ENCODE peak calls at places on chromosomes 6 and 20, in nine cellular contexts. H, R, Y, M, L, U, S, J and D are unnamed samples.

GRCh38 chr6:99846021-99846420 is 148.0 kb downstream of the MCHR2 start:
- DNase-seq in L (no peak), R (no peak), J (no peak), U (no peak), H (no peak), S (no peak), M (no peak), Y (no peak), D (no peak)

GRCh38 chr6:149313070-149313469 is 4.4 kb upstream of the TAB2 start:
- DNase-seq in Y (no peak), M (no peak), H (no peak), U (no peak), J (no peak), L (no peak), S (no peak), R (no peak), D (no peak)

GRCh38 chr6:6684365-6684833 is 95.9 kb downstream of the LY86 start:
- DNase-seq in J (no peak), L (no peak), H (no peak), S (no peak), U (no peak), M (no peak), R (no peak), Y (no peak), D (no peak)

GRCh38 chr20:51529027-51529749 is 13.3 kb downstream of the NFATC2 start:
- DNase-seq in M (no peak), H (no peak), Y (peak; percentile 76), J (no peak), L (no peak), S (no peak), U (no peak), R (no peak), D (no peak)

GRCh38 chr6:110408891-110409290 is 6.5 kb downstream of the DDO start:
- DNase-seq in U (no peak), H (no peak), S (no peak), M (no peak), Y (no peak), L (no peak), R (no peak), J (no peak), D (peak; percentile 25)

GRCh38 chr6:18276610-18277009 is 12.3 kb upstream of the DEK start:
- DNase-seq in U (no peak), S (no peak), R (no peak), J (no peak), L (no peak), M (no peak), Y (no peak), H (no peak), D (peak; percentile 47)

GRCh38 chr6:95519228-95520037 is 57.9 kb upstream of the MANEA start:
- DNase-seq in Y (no peak), S (no peak), J (no peak), R (no peak), L (no peak), M (no peak), H (peak; percentile 43), U (no peak), D (no peak)

GRCh38 chr20:2840967-2841531 is 504 bp downstream of the VPS16 start:
- DNase-seq in M (peak; percentile 69), J (no peak), U (no peak), L (peak; percentile 88), S (peak; percentile 38), H (peak; percentile 87), Y (peak; percentile 63), R (peak; percentile 53), D (peak; percentile 23)

GRCh38 chr6:167306401-167306998 is 15.4 kb downstream of the UNC93A start:
- DNase-seq in L (no peak), H (no peak), J (no peak), R (no peak), U (no peak), M (no peak), Y (no peak), S (no peak), D (no peak)

GRCh38 chr6:149316740-149317655 is 514 bp upstream of the TAB2 start:
- DNase-seq in U (peak; percentile 77), L (peak; percentile 94), S (peak; percentile 77), Y (peak; percentile 93), J (peak; percentile 94), R (peak; percentile 90), H (peak; percentile 96), M (peak; percentile 91), D (peak; percentile 80)

GRCh38 chr20:37986873-37987601 is 46.2 kb downstream of the TTI1 start:
- DNase-seq in U (no peak), R (peak; percentile 35), J (no peak), L (peak; percentile 78), H (peak; percentile 77), Y (no peak), S (no peak), M (peak; percentile 23), D (no peak)

GRCh38 chr6:154403803-154404202 is 47.2 kb upstream of the IPCEF1 start:
- DNase-seq in R (peak; percentile 19), U (no peak), L (peak; percentile 60), J (no peak), M (peak; percentile 25), S (no peak), H (no peak), Y (peak; percentile 67), D (peak; percentile 30)

GRCh38 chr20:10469599-10469998 is 34.5 kb downstream of the SLX4IP start:
- DNase-seq in S (peak; percentile 16), Y (peak; percentile 95), H (no peak), J (no peak), M (peak; percentile 42), U (no peak), L (peak; percentile 69), R (peak; percentile 60), D (peak; percentile 90)

GRCh38 chr20:15359056-15359455 is 1021.6 kb upstream of the FLRT3 start:
- DNase-seq in L (no peak), M (no peak), U (no peak), Y (peak; percentile 5), R (no peak), J (no peak), H (no peak), S (no peak), D (no peak)

GRCh38 chr20:50054626-50055511 is 58.1 kb downstream of the UBE2V1 start:
- DNase-seq in U (no peak), R (peak; percentile 16), L (no peak), H (no peak), J (no peak), M (peak; percentile 31), S (peak; percentile 29), Y (peak; percentile 83), D (no peak)

GRCh38 chr20:9374480-9374879 is 139.9 kb upstream of the LAMP5 start:
- DNase-seq in Y (no peak), R (no peak), J (no peak), S (no peak), U (no peak), H (no peak), M (no peak), L (no peak), D (no peak)

GRCh38 chr6:73652637-73653570 is 888 bp downstream of the SLC17A5 start:
- DNase-seq in H (peak; percentile 85), M (peak; percentile 41), J (peak; percentile 83), S (peak; percentile 50), R (peak; percentile 72), Y (peak; percentile 45), L (peak; percentile 77), U (peak; percentile 30), D (peak; percentile 67)

GRCh38 chr20:11852801-11853200 is 64.9 kb upstream of the BTBD3 start:
- DNase-seq in R (no peak), S (no peak), J (no peak), M (no peak), U (no peak), Y (peak; percentile 28), H (no peak), L (no peak), D (no peak)

GRCh38 chr6:134630468-134631180 is 312.7 kb upstream of the SGK1 start:
- DNase-seq in R (peak; percentile 77), Y (no peak), M (no peak), S (no peak), U (no peak), J (no peak), L (no peak), H (no peak), D (no peak)

GRCh38 chr6:154673919-154674318 is 59.3 kb upstream of the SCAF8 start:
- DNase-seq in R (no peak), M (no peak), L (no peak), Y (no peak), U (no peak), S (no peak), J (no peak), H (no peak), D (no peak)

GRCh38 chr6:85008311-85009015 is 244.1 kb upstream of the TBX18 start:
- DNase-seq in S (no peak), R (no peak), M (no peak), Y (peak; percentile 73), U (no peak), L (no peak), J (no peak), H (no peak), D (no peak)

GRCh38 chr6:94401311-94401710 is 982.0 kb upstream of the EPHA7 start:
- DNase-seq in J (no peak), M (no peak), R (no peak), H (no peak), L (no peak), S (no peak), U (no peak), Y (no peak), D (no peak)

GRCh38 chr6:31139599-31139998 is 733 bp upstream of the PSORS1C2 start:
- DNase-seq in S (no peak), J (no peak), Y (no peak), L (no peak), R (no peak), U (no peak), H (no peak), M (no peak), D (no peak)

GRCh38 chr20:36145877-36146707 is 8.4 kb upstream of the EPB41L1 start:
- DNase-seq in R (no peak), J (no peak), S (no peak), H (peak; percentile 47), U (no peak), M (no peak), L (peak; percentile 81), Y (no peak), D (no peak)

GRCh38 chr20:46268662-46269061 is 39.6 kb downstream of the CDH22 start:
- DNase-seq in L (no peak), Y (no peak), H (no peak), U (no peak), J (no peak), S (no peak), M (no peak), R (no peak), D (no peak)

GRCh38 chr20:5531318-5532081 is 214.7 kb upstream of the PROKR2 start:
- DNase-seq in S (no peak), J (no peak), M (no peak), L (no peak), H (no peak), R (no peak), Y (peak; percentile 73), U (no peak), D (no peak)

GRCh38 chr6:56902551-56903464 is 52.1 kb upstream of the BEND6 start:
- DNase-seq in U (no peak), M (peak; percentile 59), R (no peak), H (no peak), J (no peak), L (no peak), S (no peak), Y (peak; percentile 74), D (peak; percentile 6)